ENCODE peak calls at places on chromosomes 12 and 14, in four cellular contexts. Q is hepatocyte, C is cardiac fibroblast, J is lung. Y is an unnamed sample.

GRCh38 chr12:26126340-26127284 is 1.8 kb upstream of the BHLHE41 start:
- DNase-seq in Q (peak; percentile 92), C (peak; percentile 80), J (peak; percentile 78), Y (peak; percentile 81)

GRCh38 chr12:80195143-80195726 is 95.9 kb downstream of the OTOGL start:
- DNase-seq in Q (peak; percentile 76), C (peak; percentile 79), J (no peak), Y (peak; percentile 65)

GRCh38 chr14:44529026-44529425 is 21.9 kb upstream of the FSCB start:
- DNase-seq in Q (peak; percentile 12), C (peak; percentile 76), J (no peak), Y (no peak)

GRCh38 chr14:56754966-56755365 is 55.3 kb downstream of the OTX2 start:
- DNase-seq in Q (no peak), C (no peak), J (no peak), Y (no peak)

GRCh38 chr14:64971890-64972785 is at the start of gene RAB15:
- DNase-seq in Q (peak; percentile 72), C (peak; percentile 31), J (no peak), Y (peak; percentile 27)

GRCh38 chr12:88944403-88944802 is 364.1 kb upstream of the KITLG start:
- DNase-seq in Q (no peak), C (peak; percentile 48), J (no peak), Y (peak; percentile 30)

GRCh38 chr14:92729632-92730358 is 18.6 kb downstream of the LGMN start:
- DNase-seq in Q (no peak), C (peak; percentile 76), J (no peak), Y (peak; percentile 97)

GRCh38 chr12:26056335-26056734 is 68.5 kb downstream of the BHLHE41 start:
- DNase-seq in Q (no peak), C (no peak), J (no peak), Y (no peak)

GRCh38 chr14:54676822-54677708 is 110.1 kb downstream of the SAMD4A start:
- DNase-seq in Q (peak; percentile 68), C (peak; percentile 95), J (no peak), Y (peak; percentile 92)

GRCh38 chr12:44581642-44582242 is 294.4 kb downstream of the NELL2 start:
- DNase-seq in Q (no peak), C (no peak), J (no peak), Y (no peak)

GRCh38 chr12:109388167-109388563 is 40.5 kb downstream of the MYO1H start:
- DNase-seq in Q (no peak), C (no peak), J (no peak), Y (no peak)

GRCh38 chr14:60648934-60649814 is at the start of gene SIX1:
- DNase-seq in Q (peak; percentile 84), C (peak; percentile 89), J (peak; percentile 62), Y (peak; percentile 84)

GRCh38 chr14:104035300-104035699 is 50.2 kb upstream of the ASPG start:
- DNase-seq in Q (no peak), C (peak; percentile 8), J (no peak), Y (no peak)

GRCh38 chr14:35400707-35401421 is 3.7 kb downstream of the NFKBIA start:
- DNase-seq in Q (peak; percentile 35), C (no peak), J (no peak), Y (peak; percentile 76)

GRCh38 chr14:33692762-33693161 is 258.1 kb downstream of the EGLN3 start:
- DNase-seq in Q (no peak), C (peak; percentile 81), J (no peak), Y (peak; percentile 71)

GRCh38 chr14:70655110-70655826 is 13.6 kb downstream of the TTC9 start:
- DNase-seq in Q (no peak), C (no peak), J (no peak), Y (no peak)

GRCh38 chr12:122473543-122474323 is 27.0 kb downstream of the ZCCHC8 start:
- DNase-seq in Q (no peak), C (peak; percentile 39), J (no peak), Y (peak; percentile 87)

GRCh38 chr12:104682790-104683279 is 226.1 kb downstream of the CHST11 start:
- DNase-seq in Q (no peak), C (no peak), J (peak; percentile 70), Y (no peak)

GRCh38 chr14:102076793-102077759 is 9.8 kb downstream of the HSP90AA1 start:
- DNase-seq in Q (no peak), C (no peak), J (no peak), Y (no peak)

GRCh38 chr12:26047401-26048226 is 77.2 kb downstream of the BHLHE41 start:
- DNase-seq in Q (no peak), C (no peak), J (no peak), Y (no peak)

GRCh38 chr12:109718390-109718789 is 4.8 kb downstream of the FAM222A start:
- DNase-seq in Q (peak; percentile 48), C (no peak), J (no peak), Y (no peak)

GRCh38 chr12:56261503-56262230 is 3.5 kb upstream of the ANKRD52 start:
- DNase-seq in Q (peak; percentile 54), C (peak; percentile 49), J (no peak), Y (peak; percentile 74)

GRCh38 chr12:124765571-124766489 is 97.8 kb downstream of the SCARB1 start:
- DNase-seq in Q (no peak), C (peak; percentile 48), J (no peak), Y (no peak)

GRCh38 chr12:104741497-104742367 is 216.4 kb downstream of the SLC41A2 start:
- DNase-seq in Q (no peak), C (no peak), J (no peak), Y (no peak)

GRCh38 chr14:30270200-30271161 is 288.5 kb upstream of the G2E3 start:
- DNase-seq in Q (peak; percentile 90), C (peak; percentile 88), J (peak; percentile 81), Y (peak; percentile 77)

GRCh38 chr14:22928237-22929103 is 706 bp downstream of the PRMT5 start:
- DNase-seq in Q (no peak), C (peak; percentile 9), J (no peak), Y (no peak)

GRCh38 chr12:13000616-13000934 is 510 bp upstream of the HEBP1 start:
- DNase-seq in Q (no peak), C (no peak), J (no peak), Y (no peak)

GRCh38 chr12:3230758-3231375 is 153.7 kb downstream of the TSPAN9 start:
- DNase-seq in Q (no peak), C (no peak), J (no peak), Y (no peak)

GRCh38 chr12:28110329-28110728 is 79.9 kb upstream of the CCDC91 start:
- DNase-seq in Q (no peak), C (no peak), J (no peak), Y (no peak)

GRCh38 chr14:34797747-34798583 is 77.2 kb downstream of the BAZ1A start:
- DNase-seq in Q (peak; percentile 3), C (no peak), J (no peak), Y (no peak)

GRCh38 chr12:27140478-27140969 is 58.1 kb upstream of the C12orf71 start:
- DNase-seq in Q (no peak), C (no peak), J (no peak), Y (no peak)

GRCh38 chr12:119302334-119303132 is 32.0 kb upstream of the CCDC60 start:
- DNase-seq in Q (no peak), C (no peak), J (no peak), Y (no peak)

GRCh38 chr14:66595394-66595793 is 87.4 kb downstream of the GPHN start:
- DNase-seq in Q (no peak), C (no peak), J (no peak), Y (no peak)

GRCh38 chr12:128025856-128026255 is 241.1 kb upstream of the TMEM132C start:
- DNase-seq in Q (peak; percentile 41), C (no peak), J (no peak), Y (no peak)

GRCh38 chr14:63897706-63898105 is 44.9 kb downstream of the SYNE2 start:
- DNase-seq in Q (no peak), C (peak; percentile 87), J (no peak), Y (peak; percentile 89)

GRCh38 chr12:93015970-93016751 is 87.1 kb upstream of the EEA1 start:
- DNase-seq in Q (peak; percentile 34), C (peak; percentile 10), J (no peak), Y (no peak)

GRCh38 chr14:54637829-54638446 is 71.0 kb downstream of the SAMD4A start:
- DNase-seq in Q (peak; percentile 34), C (peak; percentile 63), J (no peak), Y (peak; percentile 75)

GRCh38 chr12:81668475-81668874 is 90.7 kb downstream of the PPFIA2 start:
- DNase-seq in Q (no peak), C (peak; percentile 77), J (no peak), Y (peak; percentile 65)

DNA sequence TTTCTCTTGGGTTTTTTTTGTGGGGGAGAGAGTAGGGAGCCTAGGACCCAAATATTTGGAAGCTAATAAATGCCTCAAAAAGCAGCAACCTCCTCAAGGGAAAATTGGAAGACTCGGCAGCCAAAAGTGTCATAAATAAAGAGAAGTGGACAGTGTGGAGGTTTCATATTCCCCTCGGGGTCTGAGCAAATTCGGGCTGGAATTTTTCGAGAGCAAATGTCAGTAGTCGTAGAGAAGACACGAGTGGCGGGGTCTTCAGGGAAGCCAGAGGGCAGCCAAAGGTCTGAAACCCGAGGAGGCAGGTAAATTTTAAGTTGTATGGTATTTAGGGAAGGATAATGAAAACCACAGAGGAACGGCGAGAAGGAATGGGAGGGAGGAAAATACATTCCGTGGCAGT is 13.1 kb downstream of the BCL11B start:
- DNase-seq in Q (no peak), C (no peak), J (no peak), Y (no peak)
- H3K4me3 ChIP-seq in Q (no peak overlapping the region), C (no peak overlapping the region), J (no peak overlapping the region), Y (no peak overlapping the region)

GRCh38 chr12:7144414-7145120 is 14.4 kb downstream of the CLSTN3 start:
- DNase-seq in Q (peak; percentile 42), C (peak; percentile 60), J (no peak), Y (peak; percentile 50)
- TF ChIP-seq CTCF in Q (peak; percentile 63), C (peak; percentile 49), J (no peak), Y (peak; percentile 57)

GRCh38 chr12:2136901-2137300 is 84.1 kb downstream of the CACNA1C start:
- DNase-seq in Q (no peak), C (no peak), J (no peak), Y (no peak)
- H3K4me3 ChIP-seq in Q (no peak overlapping the region), C (no peak overlapping the region), J (no peak overlapping the region), Y (no peak overlapping the region)

GRCh38 chr12:30301291-30301690 is 394.4 kb downstream of the IPO8 start:
- DNase-seq in Q (no peak), C (no peak), J (no peak), Y (no peak)

GRCh38 chr12:30308010-30308717 is 387.5 kb downstream of the IPO8 start:
- DNase-seq in Q (no peak), C (no peak), J (no peak), Y (no peak)

DNA sequence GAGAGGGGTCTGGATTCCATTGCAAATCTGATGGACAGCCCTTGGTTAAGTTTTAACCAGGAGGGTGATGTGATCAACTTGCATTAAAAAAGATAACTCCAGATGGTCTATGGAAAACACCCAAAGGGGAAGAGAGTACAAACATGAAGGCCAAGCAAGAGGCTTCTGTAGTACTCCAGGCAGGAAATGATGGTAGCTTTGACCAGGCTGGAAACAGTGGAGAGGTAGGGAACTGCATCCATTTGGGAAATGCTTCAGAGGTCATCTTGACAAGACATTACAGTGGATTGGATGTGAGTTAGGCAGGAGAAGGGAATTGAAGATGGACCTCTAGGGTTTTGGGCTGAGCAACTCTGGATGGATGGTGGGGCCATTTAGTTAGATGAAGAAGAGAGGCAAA is 391.1 kb downstream of the IPO8 start:
- DNase-seq in Q (no peak), C (no peak), J (no peak), Y (no peak)
- TF ChIP-seq CTCF in Q (no peak), C (no peak), J (no peak), Y (no peak)

GRCh38 chr12:69648476-69648875 is 37.8 kb upstream of the LRRC10 start:
- DNase-seq in Q (peak; percentile 44), C (peak; percentile 79), J (no peak), Y (peak; percentile 79)
- H3K4me3 ChIP-seq in Q (no peak overlapping the region), C (no peak overlapping the region), J (no peak overlapping the region), Y (no peak overlapping the region)